ENCODE peak calls at places on chromosomes 5 and 9, in eight cellular contexts. S is HT1080, H is small intestine, D is B cell, I is Right ventricle myocardium superior, C is foreskin fibroblast, Q is iPS DF 19.7, A is non-pigmented ciliary epithelial cell. U is an unnamed sample.

GRCh38 chr9:111038336-111039202 is at the start of gene LPAR1:
- DNase-seq in S (no peak), H (peak; percentile 50), D (no peak), I (peak; percentile 81), C (peak; percentile 83), Q (no peak), A (no peak), U (no peak)

GRCh38 chr9:137441289-137441934 is at the start of gene ENTPD8:
- DNase-seq in S (no peak), H (peak; percentile 90), D (peak; percentile 54), I (peak; percentile 39), C (no peak), Q (no peak), A (no peak), U (no peak)

GRCh38 chr5:100901851-100902341 is 1.2 kb downstream of the ST8SIA4 start:
- DNase-seq in S (no peak), H (peak; percentile 54), D (peak; percentile 79), I (peak; percentile 46), C (peak; percentile 6), Q (no peak), A (no peak), U (no peak)

GRCh38 chr9:12516573-12516972 is 176.6 kb upstream of the TYRP1 start:
- DNase-seq in S (no peak), H (no peak), D (no peak), I (no peak), C (no peak), Q (no peak), A (no peak), U (no peak)

GRCh38 chr5:86861514-86861913 is 243.8 kb downstream of the COX7C start:
- DNase-seq in S (no peak), H (no peak), D (no peak), I (no peak), C (no peak), Q (no peak), A (no peak), U (no peak)

GRCh38 chr9:130688070-130688469 is 5.5 kb upstream of the EXOSC2 start:
- DNase-seq in S (no peak), H (no peak), D (no peak), I (no peak), C (no peak), Q (no peak), A (no peak), U (no peak)

GRCh38 chr9:19127881-19128719 is 808 bp upstream of the PLIN2 start:
- DNase-seq in S (no peak), H (peak; percentile 45), D (peak; percentile 39), I (peak; percentile 73), C (peak; percentile 61), Q (no peak), A (no peak), U (no peak)

GRCh38 chr9:109019420-109019819 is 6.1 kb upstream of the CTNNAL1 start:
- DNase-seq in S (no peak), H (no peak), D (no peak), I (no peak), C (no peak), Q (no peak), A (no peak), U (no peak)

GRCh38 chr9:134381671-134382505 is 55.6 kb downstream of the RXRA start:
- DNase-seq in S (no peak), H (peak; percentile 48), D (peak; percentile 60), I (peak; percentile 77), C (no peak), Q (no peak), A (no peak), U (no peak)

GRCh38 chr5:122144236-122144635 is 14.9 kb downstream of the ZNF474 start:
- DNase-seq in S (no peak), H (no peak), D (no peak), I (no peak), C (peak; percentile 74), Q (no peak), A (no peak), U (no peak)

GRCh38 chr5:50740832-50741231 is 74.4 kb downstream of the PARP8 start:
- DNase-seq in S (no peak), H (no peak), D (no peak), I (no peak), C (no peak), Q (no peak), A (no peak), U (no peak)

GRCh38 chr5:124662261-124662781 is 84.1 kb downstream of the ZNF608 start:
- DNase-seq in S (no peak), H (peak; percentile 97), D (no peak), I (no peak), C (no peak), Q (no peak), A (no peak), U (no peak)

GRCh38 chr9:8859416-8859815 is 1059.8 kb upstream of the DMAC1 start:
- DNase-seq in S (no peak), H (no peak), D (no peak), I (no peak), C (peak; percentile 17), Q (no peak), A (no peak), U (no peak)

GRCh38 chr9:100364013-100364412 is 11.3 kb upstream of the TEX10 start:
- DNase-seq in S (no peak), H (no peak), D (no peak), I (no peak), C (no peak), Q (no peak), A (no peak), U (no peak)

GRCh38 chr5:34639852-34640626 is 16.1 kb upstream of the RAI14 start:
- DNase-seq in S (no peak), H (no peak), D (no peak), I (no peak), C (peak; percentile 50), Q (no peak), A (peak; percentile 77), U (no peak)

GRCh38 chr5:75511435-75512382 is at the start of the genes CERT1 and POLK:
- DNase-seq in S (peak; percentile 98), H (peak; percentile 99), D (peak; percentile 88), I (peak; percentile 98), C (peak; percentile 100), Q (peak; percentile 94), A (peak; percentile 96), U (peak; percentile 97)

GRCh38 chr9:131605770-131606590 is 60.7 kb downstream of the PRRT1B start:
- DNase-seq in S (no peak), H (peak; percentile 85), D (no peak), I (no peak), C (no peak), Q (no peak), A (no peak), U (no peak)

GRCh38 chr5:173581408-173582197 is 34.8 kb downstream of the BOD1 start:
- DNase-seq in S (peak; percentile 32), H (peak; percentile 5), D (peak; percentile 42), I (peak; percentile 55), C (peak; percentile 56), Q (no peak), A (no peak), U (no peak)

GRCh38 chr5:1952456-1953099 is 69.9 kb upstream of the IRX4 start:
- DNase-seq in S (no peak), H (no peak), D (no peak), I (no peak), C (no peak), Q (no peak), A (no peak), U (no peak)

GRCh38 chr5:158456756-158457155 is 597.8 kb upstream of the CLINT1 start:
- DNase-seq in S (peak; percentile 90), H (no peak), D (no peak), I (no peak), C (peak; percentile 98), Q (no peak), A (peak; percentile 81), U (no peak)

GRCh38 chr9:110015759-110016158 is 192.2 kb downstream of the C9orf152 start:
- DNase-seq in S (peak; percentile 98), H (no peak), D (no peak), I (no peak), C (peak; percentile 59), Q (no peak), A (peak; percentile 91), U (no peak)

GRCh38 chr5:89324990-89325389 is 442.0 kb upstream of the MEF2C start:
- DNase-seq in S (no peak), H (no peak), D (no peak), I (no peak), C (no peak), Q (no peak), A (no peak), U (no peak)

GRCh38 chr9:95091971-95092320 is 225.6 kb downstream of the FANCC start:
- DNase-seq in S (peak; percentile 61), H (no peak), D (no peak), I (no peak), C (peak; percentile 53), Q (no peak), A (peak; percentile 52), U (no peak)

GRCh38 chr9:16575142-16575877 is 295.2 kb downstream of the BNC2 start:
- DNase-seq in S (peak; percentile 18), H (no peak), D (no peak), I (no peak), C (peak; percentile 46), Q (peak; percentile 1), A (no peak), U (no peak)

GRCh38 chr9:72871685-72872084 is 81.2 kb downstream of the ALDH1A1 start:
- DNase-seq in S (peak; percentile 26), H (no peak), D (no peak), I (no peak), C (peak; percentile 58), Q (no peak), A (no peak), U (no peak)

GRCh38 chr9:21455320-21455719 is 15.1 kb downstream of the IFNA1 start:
- DNase-seq in S (peak; percentile 31), H (peak; percentile 24), D (peak; percentile 57), I (no peak), C (peak; percentile 53), Q (no peak), A (peak; percentile 2), U (peak; percentile 15)

GRCh38 chr9:95107001-95107749 is 210.3 kb downstream of the FANCC start:
- DNase-seq in S (no peak), H (no peak), D (no peak), I (peak; percentile 21), C (peak; percentile 70), Q (no peak), A (peak; percentile 68), U (no peak)

GRCh38 chr5:120139039-120139438 is 325.1 kb upstream of the PRR16 start:
- DNase-seq in S (peak; percentile 78), H (peak; percentile 8), D (no peak), I (no peak), C (peak; percentile 96), Q (no peak), A (peak; percentile 72), U (peak; percentile 24)

GRCh38 chr9:113602126-113603119 is 138.9 kb downstream of the RGS3 start:
- DNase-seq in S (peak; percentile 67), H (no peak), D (peak; percentile 33), I (peak; percentile 88), C (peak; percentile 97), Q (no peak), A (no peak), U (no peak)

GRCh38 chr5:91449083-91449482 is 66.0 kb upstream of the ARRDC3 start:
- DNase-seq in S (no peak), H (peak; percentile 11), D (no peak), I (no peak), C (no peak), Q (no peak), A (no peak), U (no peak)

GRCh38 chr5:157162919-157163510 is 3.0 kb downstream of the GARIN3 start:
- DNase-seq in S (no peak), H (no peak), D (no peak), I (no peak), C (no peak), Q (no peak), A (no peak), U (no peak)

GRCh38 chr9:95007470-95007869 is 281.0 kb downstream of the AOPEP start:
- DNase-seq in S (peak; percentile 43), H (no peak), D (no peak), I (no peak), C (peak; percentile 65), Q (no peak), A (no peak), U (no peak)

GRCh38 chr9:37031081-37031480 is 3.0 kb downstream of the PAX5 start:
- DNase-seq in S (no peak), H (no peak), D (no peak), I (no peak), C (no peak), Q (no peak), A (no peak), U (no peak)

GRCh38 chr5:1736889-1737711 is 62.5 kb downstream of the MRPL36 start:
- DNase-seq in S (no peak), H (no peak), D (no peak), I (no peak), C (no peak), Q (no peak), A (no peak), U (no peak)

U was measured in Panc1.